ENCODE peak calls at places on chromosomes 4 and X, in six cellular contexts. One of them, this sample, is unnamed.

GRCh38 chr4:152264106-152264505 is 271.8 kb downstream of the FBXW7 start:
- DNase-seq in AG04450: no peak
- DNase-seq in suprapubic skin: no peak
- DNase-seq in uterus: no peak
- DNase-seq in HCT116: no peak
- DNase-seq in psoas muscle: no peak
- DNase-seq in this sample: no peak

GRCh38 chr4:78749972-78750727 is 26.0 kb upstream of the BMP2K start:
- DNase-seq in HCT116: no peak
- DNase-seq in psoas muscle: no peak
- DNase-seq in suprapubic skin: no peak
- DNase-seq in AG04450: no peak
- DNase-seq in uterus: no peak
- DNase-seq in this sample: no peak

GRCh38 chrX:29397506-29397905 is 810.3 kb downstream of the IL1RAPL1 start:
- DNase-seq in HCT116: no peak
- DNase-seq in AG04450: peak; percentile 6
- DNase-seq in uterus: no peak
- DNase-seq in psoas muscle: no peak
- DNase-seq in suprapubic skin: no peak
- DNase-seq in this sample: no peak

GRCh38 chr4:54872246-54872645 is 214.5 kb downstream of the KIT start:
- DNase-seq in psoas muscle: no peak
- DNase-seq in uterus: no peak
- DNase-seq in HCT116: no peak
- DNase-seq in suprapubic skin: no peak
- DNase-seq in AG04450: no peak
- DNase-seq in this sample: no peak

GRCh38 chr4:687048-687974 is 1.6 kb downstream of the SLC49A3 start:
- DNase-seq in AG04450: no peak
- DNase-seq in HCT116: peak; percentile 66
- DNase-seq in suprapubic skin: peak; percentile 96
- DNase-seq in uterus: peak; percentile 84
- DNase-seq in psoas muscle: peak; percentile 95
- DNase-seq in this sample: peak; percentile 94

GRCh38 chr4:575281-576141 is 584 bp downstream of the TMEM271 start:
- DNase-seq in uterus: no peak
- DNase-seq in HCT116: no peak
- DNase-seq in AG04450: no peak
- DNase-seq in suprapubic skin: no peak
- DNase-seq in psoas muscle: no peak
- DNase-seq in this sample: peak; percentile 63

GRCh38 chr4:113368056-113368455 is 318.6 kb downstream of the ANK2 start:
- DNase-seq in AG04450: peak; percentile 72
- DNase-seq in HCT116: no peak
- DNase-seq in uterus: no peak
- DNase-seq in suprapubic skin: no peak
- DNase-seq in psoas muscle: no peak
- DNase-seq in this sample: no peak

GRCh38 chr4:153535735-153536494 is 69.8 kb downstream of the TMEM131L start:
- DNase-seq in AG04450: no peak
- DNase-seq in HCT116: no peak
- DNase-seq in suprapubic skin: no peak
- DNase-seq in uterus: no peak
- DNase-seq in psoas muscle: no peak
- DNase-seq in this sample: no peak

GRCh38 chrX:68180501-68181061 is 252.7 kb downstream of the OPHN1 start:
- DNase-seq in uterus: no peak
- DNase-seq in AG04450: no peak
- DNase-seq in suprapubic skin: no peak
- DNase-seq in psoas muscle: no peak
- DNase-seq in HCT116: no peak
- DNase-seq in this sample: no peak

GRCh38 chr4:14827111-14827510 is 175.2 kb upstream of the CPEB2 start:
- DNase-seq in psoas muscle: no peak
- DNase-seq in HCT116: no peak
- DNase-seq in suprapubic skin: no peak
- DNase-seq in uterus: no peak
- DNase-seq in AG04450: no peak
- DNase-seq in this sample: no peak

GRCh38 chrX:38220024-38220935 is at the start of gene SRPX:
- DNase-seq in suprapubic skin: peak; percentile 64
- DNase-seq in psoas muscle: peak; percentile 31
- DNase-seq in HCT116: peak; percentile 41
- DNase-seq in AG04450: no peak
- DNase-seq in uterus: peak; percentile 15
- DNase-seq in this sample: peak; percentile 63

GRCh38 chrX:155028192-155028591 is 1.5 kb downstream of the FUNDC2 start:
- DNase-seq in uterus: no peak
- DNase-seq in psoas muscle: no peak
- DNase-seq in suprapubic skin: no peak
- DNase-seq in AG04450: no peak
- DNase-seq in HCT116: no peak
- DNase-seq in this sample: no peak

GRCh38 chr4:9704551-9705332 is 76.7 kb upstream of the DRD5 start:
- DNase-seq in uterus: no peak
- DNase-seq in psoas muscle: no peak
- DNase-seq in suprapubic skin: no peak
- DNase-seq in AG04450: no peak
- DNase-seq in HCT116: no peak
- DNase-seq in this sample: no peak

GRCh38 chr4:57147335-57148060 is 37.3 kb upstream of the IGFBP7 start:
- DNase-seq in HCT116: no peak
- DNase-seq in psoas muscle: no peak
- DNase-seq in suprapubic skin: no peak
- DNase-seq in uterus: no peak
- DNase-seq in AG04450: no peak
- DNase-seq in this sample: no peak

GRCh38 chr4:174928174-174928573 is 10.0 kb downstream of the ADAM29 start:
- DNase-seq in psoas muscle: no peak
- DNase-seq in HCT116: no peak
- DNase-seq in uterus: no peak
- DNase-seq in suprapubic skin: no peak
- DNase-seq in AG04450: no peak
- DNase-seq in this sample: no peak

GRCh38 chr4:915595-915994 is 16.5 kb downstream of the GAK start:
- DNase-seq in AG04450: no peak
- DNase-seq in uterus: no peak
- DNase-seq in HCT116: no peak
- DNase-seq in psoas muscle: no peak
- DNase-seq in suprapubic skin: no peak
- DNase-seq in this sample: no peak

GRCh38 chrX:152958047-152958446 is 35.9 kb downstream of the PNMA5 start:
- DNase-seq in AG04450: no peak
- DNase-seq in uterus: no peak
- DNase-seq in suprapubic skin: no peak
- DNase-seq in psoas muscle: no peak
- DNase-seq in HCT116: no peak
- DNase-seq in this sample: no peak

GRCh38 chr4:142169216-142169615 is 532.8 kb downstream of the IL15 start:
- DNase-seq in psoas muscle: no peak
- DNase-seq in suprapubic skin: no peak
- DNase-seq in uterus: no peak
- DNase-seq in AG04450: no peak
- DNase-seq in HCT116: no peak
- DNase-seq in this sample: no peak

GRCh38 chr4:145530662-145531061 is 49.0 kb downstream of the SMAD1 start:
- DNase-seq in suprapubic skin: no peak
- DNase-seq in psoas muscle: no peak
- DNase-seq in HCT116: no peak
- DNase-seq in AG04450: no peak
- DNase-seq in uterus: no peak
- DNase-seq in this sample: no peak

GRCh38 chr4:42397635-42398447 is 553 bp downstream of the SHISA3 start:
- DNase-seq in HCT116: no peak
- DNase-seq in suprapubic skin: no peak
- DNase-seq in AG04450: no peak
- DNase-seq in uterus: no peak
- DNase-seq in psoas muscle: peak; percentile 24
- DNase-seq in this sample: peak; percentile 72

GRCh38 chr4:42401171-42401570 is 3.9 kb downstream of the SHISA3 start:
- DNase-seq in HCT116: no peak
- DNase-seq in psoas muscle: no peak
- DNase-seq in uterus: no peak
- DNase-seq in AG04450: no peak
- DNase-seq in suprapubic skin: no peak
- DNase-seq in this sample: peak; percentile 48

GRCh38 chr4:42398448-42399355 is 1.4 kb downstream of the SHISA3 start:
- DNase-seq in AG04450: no peak
- DNase-seq in HCT116: no peak
- DNase-seq in psoas muscle: peak; percentile 14
- DNase-seq in suprapubic skin: no peak
- DNase-seq in uterus: no peak
- DNase-seq in this sample: peak; percentile 53

GRCh38 chr4:42397256-42397634 is at the start of gene SHISA3:
- DNase-seq in suprapubic skin: no peak
- DNase-seq in AG04450: no peak
- DNase-seq in HCT116: no peak
- DNase-seq in uterus: no peak
- DNase-seq in psoas muscle: peak; percentile 22
- DNase-seq in this sample: peak; percentile 70

GRCh38 chr4:42399393-42399792 is 2.1 kb downstream of the SHISA3 start:
- DNase-seq in suprapubic skin: no peak
- DNase-seq in uterus: no peak
- DNase-seq in HCT116: no peak
- DNase-seq in psoas muscle: no peak
- DNase-seq in AG04450: no peak
- DNase-seq in this sample: no peak
- H3K27me3 ChIP-seq in suprapubic skin: peaks cover 65% of the 10 kb centered on the region
- H3K27me3 ChIP-seq in uterus: peaks cover 6% of the 10 kb centered on the region
- H3K27me3 ChIP-seq in HCT116: no peaks in the 10 kb centered on the region
- H3K27me3 ChIP-seq in psoas muscle: peaks cover 2% of the 10 kb centered on the region
- H3K27me3 ChIP-seq in AG04450: peaks cover 38% of the 10 kb centered on the region
- H3K27me3 ChIP-seq in this sample: no peaks in the 10 kb centered on the region

DNA sequence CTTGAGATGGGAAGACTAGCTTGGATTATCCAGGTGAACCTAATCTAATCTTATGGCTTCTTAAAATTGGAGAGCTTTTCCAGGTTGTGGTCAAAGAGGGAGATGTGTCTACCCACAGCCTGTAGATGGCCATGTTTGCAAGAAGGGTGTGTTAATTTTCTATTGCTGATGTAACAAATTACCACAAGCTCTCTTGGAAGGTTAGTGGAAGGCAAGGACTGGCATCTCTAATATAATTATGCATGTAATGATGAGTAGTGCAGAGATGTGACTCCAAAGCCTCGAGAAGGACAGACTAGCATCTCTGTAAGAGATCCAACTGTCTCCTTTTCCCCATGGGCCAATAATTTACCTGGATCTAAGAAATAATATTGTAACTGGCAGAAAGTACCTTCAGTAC is 3.2 kb upstream of the ADH1B start:
- DNase-seq in psoas muscle: no peak
- DNase-seq in HCT116: no peak
- DNase-seq in suprapubic skin: no peak
- DNase-seq in uterus: no peak
- DNase-seq in AG04450: no peak
- DNase-seq in this sample: no peak
- H3K27ac ChIP-seq in psoas muscle: peak overlapping the region; percentile 71
- H3K27ac ChIP-seq in HCT116: no peak overlapping the region
- H3K27ac ChIP-seq in suprapubic skin: peak overlapping the region; percentile 90
- H3K27ac ChIP-seq in uterus: peak overlapping the region; percentile 87
- H3K27ac ChIP-seq in AG04450: no peak overlapping the region
- H3K27ac ChIP-seq in this sample: peak overlapping the region; percentile 82

DNA sequence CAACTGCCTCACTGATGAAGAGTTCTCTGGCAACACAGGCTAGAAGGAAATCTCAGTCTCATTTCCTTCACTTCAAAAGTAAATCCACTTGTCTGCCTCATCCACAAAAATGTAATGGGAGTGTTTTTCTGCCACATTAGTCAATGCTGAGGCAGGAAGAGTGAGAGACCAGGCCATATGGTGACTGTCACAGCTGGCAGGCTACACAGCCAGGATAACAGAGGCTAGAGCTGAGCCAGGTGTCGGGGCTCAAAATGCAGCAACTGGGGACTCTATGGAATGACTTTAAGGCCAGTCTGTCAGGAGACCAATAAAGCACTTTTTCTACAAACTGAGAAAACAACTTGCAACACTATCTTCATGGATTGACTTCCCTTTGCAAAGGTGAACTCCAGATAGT is 204.2 kb downstream of the GPC3 start:
- DNase-seq in psoas muscle: no peak
- DNase-seq in HCT116: no peak
- DNase-seq in AG04450: no peak
- DNase-seq in suprapubic skin: no peak
- DNase-seq in uterus: no peak
- DNase-seq in this sample: no peak
- H3K27me3 ChIP-seq in psoas muscle: no peaks in the 10 kb centered on the region
- H3K27me3 ChIP-seq in HCT116: no peaks in the 10 kb centered on the region
- H3K27me3 ChIP-seq in AG04450: no peaks in the 10 kb centered on the region
- H3K27me3 ChIP-seq in suprapubic skin: no peaks in the 10 kb centered on the region
- H3K27me3 ChIP-seq in uterus: no peaks in the 10 kb centered on the region
- H3K27me3 ChIP-seq in this sample: no peaks in the 10 kb centered on the region

GRCh38 chrX:19674041-19674769 is 158.9 kb upstream of the MAP3K15 start:
- DNase-seq in suprapubic skin: no peak
- DNase-seq in AG04450: no peak
- DNase-seq in uterus: no peak
- DNase-seq in psoas muscle: no peak
- DNase-seq in HCT116: no peak
- DNase-seq in this sample: no peak

GRCh38 chrX:19670321-19670750 is 155.0 kb upstream of the MAP3K15 start:
- DNase-seq in HCT116: no peak
- DNase-seq in psoas muscle: no peak
- DNase-seq in uterus: peak; percentile 26
- DNase-seq in suprapubic skin: no peak
- DNase-seq in AG04450: peak; percentile 30
- DNase-seq in this sample: no peak

GRCh38 chrX:19673334-19674040 is 158.2 kb upstream of the MAP3K15 start:
- DNase-seq in HCT116: peak; percentile 82
- DNase-seq in AG04450: peak; percentile 85
- DNase-seq in suprapubic skin: peak; percentile 76
- DNase-seq in psoas muscle: peak; percentile 66
- DNase-seq in uterus: peak; percentile 75
- DNase-seq in this sample: peak; percentile 82

GRCh38 chrX:19672211-19672814 is 157.0 kb upstream of the MAP3K15 start:
- DNase-seq in uterus: no peak
- DNase-seq in AG04450: no peak
- DNase-seq in suprapubic skin: no peak
- DNase-seq in psoas muscle: no peak
- DNase-seq in HCT116: no peak
- DNase-seq in this sample: no peak

DNA sequence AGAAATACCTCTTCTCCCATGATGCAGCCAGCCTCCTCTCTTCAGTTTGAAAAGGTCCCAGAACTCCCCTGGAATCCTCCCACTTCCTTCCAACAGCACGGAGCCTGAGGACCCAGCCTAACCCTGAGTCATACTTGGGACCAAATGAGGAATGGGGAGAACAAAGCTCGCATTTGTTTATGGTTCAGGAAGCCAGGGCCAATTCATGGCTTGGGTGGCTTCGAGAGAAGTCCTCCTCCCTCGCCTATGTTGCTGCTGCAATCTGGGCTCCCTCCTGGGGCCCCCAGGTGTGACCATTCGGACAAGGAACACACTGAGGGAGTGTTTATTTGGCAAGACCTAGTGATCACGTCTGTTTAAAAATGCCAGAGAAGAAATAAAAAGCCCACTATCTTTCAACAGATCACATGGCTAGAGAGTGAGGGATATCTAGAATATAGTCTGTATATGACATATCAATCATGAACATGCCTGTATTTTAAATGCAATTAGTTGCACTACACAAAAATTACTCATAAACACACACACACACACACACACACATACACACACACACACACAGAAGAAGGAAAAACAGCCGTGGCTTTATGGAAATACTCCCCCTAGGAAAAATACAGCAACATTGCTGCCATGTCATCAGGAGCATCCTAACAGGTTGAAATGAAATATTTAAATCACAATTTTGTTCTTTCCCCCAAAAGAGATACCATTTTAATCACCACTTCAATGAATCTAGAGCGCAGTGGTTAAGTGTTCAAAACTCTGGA is 155.7 kb upstream of the MAP3K15 start:
- DNase-seq in suprapubic skin: no peak
- DNase-seq in HCT116: peak; percentile 79
- DNase-seq in uterus: peak; percentile 47
- DNase-seq in psoas muscle: no peak
- DNase-seq in AG04450: peak; percentile 36
- DNase-seq in this sample: peak; percentile 36
- H3K27ac ChIP-seq in suprapubic skin: peak overlapping the region; percentile 71
- H3K27ac ChIP-seq in HCT116: peak overlapping the region; percentile 93
- H3K27ac ChIP-seq in uterus: no peak overlapping the region
- H3K27ac ChIP-seq in psoas muscle: no peak overlapping the region
- H3K27ac ChIP-seq in AG04450: peak overlapping the region; percentile 85
- H3K27ac ChIP-seq in this sample: no peak overlapping the region

This sample was measured in right cardiac atrium.